ENCODE peak calls at places on chromosome 20, in nine cellular contexts. One of them, this sample, is unnamed.
A peak's percentile ranks its signal among the peaks of the same experiment; 100 is the strongest.

GRCh38 chr20:6169251-6169650 is 46.4 kb upstream of the FERMT1 start:
- DNase-seq in IMR-90: peak; percentile 12
- DNase-seq in K562: no peak
- DNase-seq in fibroblast of lung: peak; percentile 18
- DNase-seq in neural progenitor cell: no peak
- DNase-seq in endothelial cell of umbilical vein: no peak
- DNase-seq in HCT116: no peak
- DNase-seq in endodermal cell: no peak
- DNase-seq in mammary epithelial cell: peak; percentile 40
- DNase-seq in this sample: no peak

GRCh38 chr20:57567471-57568079 is 6.7 kb downstream of the PCK1 start:
- DNase-seq in IMR-90: no peak
- DNase-seq in neural progenitor cell: no peak
- DNase-seq in K562: no peak
- DNase-seq in mammary epithelial cell: no peak
- DNase-seq in fibroblast of lung: no peak
- DNase-seq in endothelial cell of umbilical vein: no peak
- DNase-seq in endodermal cell: no peak
- DNase-seq in HCT116: no peak
- DNase-seq in this sample: no peak

GRCh38 chr20:8309638-8310037 is 177.6 kb downstream of the PLCB1 start:
- DNase-seq in HCT116: no peak
- DNase-seq in endodermal cell: peak; percentile 76
- DNase-seq in K562: no peak
- DNase-seq in neural progenitor cell: peak; percentile 79
- DNase-seq in IMR-90: peak; percentile 15
- DNase-seq in mammary epithelial cell: no peak
- DNase-seq in endothelial cell of umbilical vein: no peak
- DNase-seq in fibroblast of lung: peak; percentile 53
- DNase-seq in this sample: no peak

GRCh38 chr20:56259948-56260347 is 11.4 kb downstream of the MC3R start:
- DNase-seq in K562: no peak
- DNase-seq in endothelial cell of umbilical vein: no peak
- DNase-seq in IMR-90: no peak
- DNase-seq in fibroblast of lung: no peak
- DNase-seq in endodermal cell: no peak
- DNase-seq in neural progenitor cell: no peak
- DNase-seq in mammary epithelial cell: peak; percentile 11
- DNase-seq in HCT116: no peak
- DNase-seq in this sample: no peak

GRCh38 chr20:16671753-16672152 is 58.1 kb upstream of the SNRPB2 start:
- DNase-seq in HCT116: no peak
- DNase-seq in K562: no peak
- DNase-seq in mammary epithelial cell: no peak
- DNase-seq in endothelial cell of umbilical vein: no peak
- DNase-seq in neural progenitor cell: no peak
- DNase-seq in endodermal cell: no peak
- DNase-seq in IMR-90: no peak
- DNase-seq in fibroblast of lung: no peak
- DNase-seq in this sample: no peak

GRCh38 chr20:36093025-36093803 is 61.3 kb upstream of the EPB41L1 start:
- DNase-seq in fibroblast of lung: peak; percentile 55
- DNase-seq in K562: peak; percentile 60
- DNase-seq in endothelial cell of umbilical vein: peak; percentile 24
- DNase-seq in HCT116: no peak
- DNase-seq in IMR-90: no peak
- DNase-seq in mammary epithelial cell: peak; percentile 44
- DNase-seq in neural progenitor cell: peak; percentile 41
- DNase-seq in endodermal cell: no peak
- DNase-seq in this sample: peak; percentile 94

GRCh38 chr20:3505148-3505547 is 34.3 kb downstream of the ATRN start:
- DNase-seq in endodermal cell: no peak
- DNase-seq in HCT116: no peak
- DNase-seq in neural progenitor cell: no peak
- DNase-seq in IMR-90: no peak
- DNase-seq in K562: no peak
- DNase-seq in endothelial cell of umbilical vein: no peak
- DNase-seq in mammary epithelial cell: no peak
- DNase-seq in fibroblast of lung: no peak
- DNase-seq in this sample: no peak

GRCh38 chr20:14838663-14839650 is 501.5 kb upstream of the FLRT3 start:
- DNase-seq in IMR-90: no peak
- DNase-seq in K562: no peak
- DNase-seq in fibroblast of lung: peak; percentile 6
- DNase-seq in endodermal cell: no peak
- DNase-seq in HCT116: no peak
- DNase-seq in neural progenitor cell: no peak
- DNase-seq in mammary epithelial cell: no peak
- DNase-seq in endothelial cell of umbilical vein: peak; percentile 52
- DNase-seq in this sample: no peak

GRCh38 chr20:5770987-5771318 is 20.8 kb downstream of the SHLD1 start:
- DNase-seq in mammary epithelial cell: peak; percentile 16
- DNase-seq in HCT116: no peak
- DNase-seq in endodermal cell: no peak
- DNase-seq in K562: no peak
- DNase-seq in neural progenitor cell: no peak
- DNase-seq in fibroblast of lung: no peak
- DNase-seq in endothelial cell of umbilical vein: no peak
- DNase-seq in IMR-90: no peak
- DNase-seq in this sample: no peak

GRCh38 chr20:33862709-33863403 is 51.7 kb downstream of the CHMP4B start:
- DNase-seq in K562: peak; percentile 88
- DNase-seq in endothelial cell of umbilical vein: peak; percentile 65
- DNase-seq in HCT116: no peak
- DNase-seq in fibroblast of lung: peak; percentile 70
- DNase-seq in IMR-90: peak; percentile 78
- DNase-seq in neural progenitor cell: peak; percentile 82
- DNase-seq in endodermal cell: peak; percentile 92
- DNase-seq in mammary epithelial cell: no peak
- DNase-seq in this sample: peak; percentile 75

GRCh38 chr20:24828992-24829648 is 119.9 kb upstream of the CST7 start:
- DNase-seq in neural progenitor cell: no peak
- DNase-seq in K562: no peak
- DNase-seq in endodermal cell: no peak
- DNase-seq in HCT116: no peak
- DNase-seq in fibroblast of lung: no peak
- DNase-seq in endothelial cell of umbilical vein: no peak
- DNase-seq in mammary epithelial cell: no peak
- DNase-seq in IMR-90: no peak
- DNase-seq in this sample: no peak

GRCh38 chr20:43755390-43755789 is 28.6 kb upstream of the GTSF1L start:
- DNase-seq in K562: no peak
- DNase-seq in endothelial cell of umbilical vein: no peak
- DNase-seq in neural progenitor cell: no peak
- DNase-seq in fibroblast of lung: peak; percentile 82
- DNase-seq in IMR-90: peak; percentile 84
- DNase-seq in endodermal cell: no peak
- DNase-seq in mammary epithelial cell: no peak
- DNase-seq in HCT116: no peak
- DNase-seq in this sample: no peak

GRCh38 chr20:57912227-57912582 is 202.4 kb upstream of the PMEPA1 start:
- DNase-seq in fibroblast of lung: no peak
- DNase-seq in mammary epithelial cell: no peak
- DNase-seq in endodermal cell: no peak
- DNase-seq in IMR-90: no peak
- DNase-seq in K562: no peak
- DNase-seq in HCT116: no peak
- DNase-seq in neural progenitor cell: no peak
- DNase-seq in endothelial cell of umbilical vein: no peak
- DNase-seq in this sample: no peak

GRCh38 chr20:40993794-40994540 is 34.7 kb upstream of the TOP1 start:
- DNase-seq in mammary epithelial cell: no peak
- DNase-seq in endothelial cell of umbilical vein: no peak
- DNase-seq in fibroblast of lung: no peak
- DNase-seq in endodermal cell: no peak
- DNase-seq in neural progenitor cell: no peak
- DNase-seq in HCT116: no peak
- DNase-seq in IMR-90: peak; percentile 57
- DNase-seq in K562: no peak
- DNase-seq in this sample: no peak

DNA sequence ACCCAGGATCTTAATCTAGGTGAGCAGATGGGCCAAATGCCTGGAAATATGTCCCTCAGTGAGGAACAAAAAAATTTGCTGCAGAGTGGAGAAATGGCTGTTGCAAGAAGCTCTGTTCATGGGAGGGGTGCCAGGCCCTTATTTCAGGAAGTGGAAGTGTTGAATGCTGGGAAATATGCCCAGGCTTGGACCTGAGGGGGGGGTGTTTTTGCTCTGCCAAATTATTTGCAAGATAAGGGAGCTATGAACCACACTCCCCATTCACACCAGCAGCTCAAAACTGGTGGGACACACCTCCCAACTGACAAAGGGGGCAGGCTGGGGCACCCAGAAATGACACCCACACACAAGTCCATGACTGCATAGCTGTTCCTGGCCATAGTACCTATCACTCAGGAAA is 8.7 kb downstream of the CST4 start:
- DNase-seq in IMR-90: no peak
- DNase-seq in mammary epithelial cell: no peak
- DNase-seq in HCT116: no peak
- DNase-seq in endothelial cell of umbilical vein: no peak
- DNase-seq in neural progenitor cell: no peak
- DNase-seq in K562: no peak
- DNase-seq in endodermal cell: no peak
- DNase-seq in fibroblast of lung: no peak
- DNase-seq in this sample: no peak
- TF ChIP-seq CTCF in IMR-90: no peak
- TF ChIP-seq CTCF in mammary epithelial cell: no peak
- TF ChIP-seq CTCF in HCT116: no peak
- TF ChIP-seq CTCF in endothelial cell of umbilical vein: no peak
- TF ChIP-seq CTCF in neural progenitor cell: no peak
- TF ChIP-seq CTCF in K562: no peak
- TF ChIP-seq CTCF in endodermal cell: no peak
- TF ChIP-seq CTCF in fibroblast of lung: no peak
- TF ChIP-seq CTCF in this sample: no peak

GRCh38 chr20:55232647-55233046 is 757.3 kb downstream of the DOK5 start:
- DNase-seq in neural progenitor cell: no peak
- DNase-seq in fibroblast of lung: no peak
- DNase-seq in mammary epithelial cell: no peak
- DNase-seq in IMR-90: no peak
- DNase-seq in HCT116: no peak
- DNase-seq in endodermal cell: no peak
- DNase-seq in endothelial cell of umbilical vein: no peak
- DNase-seq in K562: no peak
- DNase-seq in this sample: no peak
- H3K36me3 ChIP-seq in neural progenitor cell: no peaks in the 10 kb centered on the region
- H3K36me3 ChIP-seq in fibroblast of lung: no peaks in the 10 kb centered on the region
- H3K36me3 ChIP-seq in mammary epithelial cell: no peaks in the 10 kb centered on the region
- H3K36me3 ChIP-seq in IMR-90: no peaks in the 10 kb centered on the region
- H3K36me3 ChIP-seq in HCT116: no peaks in the 10 kb centered on the region
- H3K36me3 ChIP-seq in endodermal cell: no peaks in the 10 kb centered on the region
- H3K36me3 ChIP-seq in endothelial cell of umbilical vein: no peaks in the 10 kb centered on the region
- H3K36me3 ChIP-seq in K562: no peaks in the 10 kb centered on the region
- H3K36me3 ChIP-seq in this sample: no peaks in the 10 kb centered on the region

DNA sequence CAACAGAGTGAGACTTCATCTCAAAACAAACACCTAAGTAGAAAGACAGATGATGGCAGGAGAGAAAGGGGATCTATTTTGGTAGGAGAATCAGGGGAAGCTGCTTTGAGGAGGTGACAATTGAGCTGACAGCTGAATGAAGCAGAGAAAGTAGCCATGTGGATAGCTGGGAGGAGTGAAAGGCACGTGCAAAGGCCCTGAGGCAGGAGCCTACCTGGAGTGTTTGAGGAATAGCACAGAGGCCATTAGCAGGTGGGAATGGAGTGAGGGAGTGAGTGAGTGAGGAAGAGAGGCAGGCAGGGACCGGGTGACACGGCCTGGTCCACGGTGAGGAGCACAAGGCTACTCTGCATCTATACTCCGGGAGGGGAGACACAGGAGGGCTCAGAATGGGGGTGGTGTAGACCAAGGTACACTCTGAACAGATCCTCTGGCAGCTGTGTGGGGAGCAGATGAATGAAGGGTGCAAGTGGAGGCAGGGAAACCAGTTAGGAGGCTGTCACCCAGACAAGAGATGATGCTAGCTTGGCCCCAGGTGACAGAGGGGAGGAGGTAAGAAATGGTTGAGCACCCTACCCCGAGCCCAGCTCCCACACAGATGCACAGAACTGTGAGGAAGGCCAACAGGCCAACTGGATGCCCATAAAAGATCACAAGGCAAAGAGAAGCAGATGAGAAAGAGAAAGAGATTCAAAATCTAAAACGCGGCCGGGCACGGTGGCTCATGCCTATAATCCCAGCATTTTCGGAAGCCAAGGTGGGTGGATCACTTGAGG is 43.6 kb downstream of the NFATC2 start:
- DNase-seq in endodermal cell: peak; percentile 16
- DNase-seq in HCT116: no peak
- DNase-seq in K562: no peak
- DNase-seq in fibroblast of lung: no peak
- DNase-seq in neural progenitor cell: no peak
- DNase-seq in mammary epithelial cell: no peak
- DNase-seq in endothelial cell of umbilical vein: no peak
- DNase-seq in IMR-90: no peak
- DNase-seq in this sample: no peak
- H3K9ac ChIP-seq in endodermal cell: no peak overlapping the region
- H3K9ac ChIP-seq in HCT116: no peak overlapping the region
- H3K9ac ChIP-seq in K562: no peak overlapping the region
- H3K9ac ChIP-seq in fibroblast of lung: no peak overlapping the region
- H3K9ac ChIP-seq in neural progenitor cell: no peak overlapping the region
- H3K9ac ChIP-seq in mammary epithelial cell: no peak overlapping the region
- H3K9ac ChIP-seq in endothelial cell of umbilical vein: no peak overlapping the region
- H3K9ac ChIP-seq in IMR-90: no peak overlapping the region
- H3K9ac ChIP-seq in this sample: no peak overlapping the region

DNA sequence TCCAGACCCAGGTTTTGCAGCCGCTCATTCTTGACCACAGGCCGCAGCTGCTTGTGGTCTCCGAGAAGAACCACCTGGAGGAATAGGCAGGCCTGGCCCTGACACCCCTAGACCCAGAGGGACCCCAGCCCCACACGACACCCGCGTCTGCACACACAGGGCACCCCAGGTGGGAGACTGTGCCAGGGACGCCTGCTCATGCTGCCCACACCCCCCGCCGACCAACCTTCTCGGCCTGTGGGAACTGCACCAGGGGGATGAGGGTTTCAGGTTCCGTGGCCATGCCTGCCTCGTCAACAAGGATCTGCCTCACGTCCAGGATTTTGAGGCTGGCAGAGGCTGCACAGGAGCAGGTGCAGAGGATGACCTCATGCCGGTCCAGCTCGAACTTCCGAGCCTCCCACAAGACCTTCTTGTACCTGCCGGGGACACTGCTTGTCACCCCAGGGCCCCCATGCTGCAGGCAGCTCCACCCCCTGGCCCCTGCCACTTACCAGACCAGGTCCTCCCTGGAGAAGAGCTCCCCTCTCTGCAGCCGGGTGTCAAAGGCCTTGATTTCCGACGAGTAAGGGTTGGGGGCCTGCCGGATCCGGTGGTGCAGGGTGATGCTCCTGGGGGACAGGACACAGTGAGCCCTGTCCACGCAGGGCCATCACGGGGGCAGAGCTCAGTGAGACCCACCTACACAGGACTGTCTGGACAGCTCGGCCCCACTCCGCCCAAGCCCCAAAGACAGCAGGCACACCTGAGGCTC is 7.1 kb downstream of the FNDC11 start:
- DNase-seq in fibroblast of lung: no peak
- DNase-seq in K562: no peak
- DNase-seq in neural progenitor cell: no peak
- DNase-seq in HCT116: no peak
- DNase-seq in IMR-90: no peak
- DNase-seq in mammary epithelial cell: no peak
- DNase-seq in endodermal cell: no peak
- DNase-seq in endothelial cell of umbilical vein: no peak
- DNase-seq in this sample: no peak
- TF ChIP-seq CTCF in fibroblast of lung: no peak
- TF ChIP-seq CTCF in K562: no peak
- TF ChIP-seq CTCF in neural progenitor cell: no peak
- TF ChIP-seq CTCF in HCT116: no peak
- TF ChIP-seq CTCF in IMR-90: no peak
- TF ChIP-seq CTCF in mammary epithelial cell: no peak
- TF ChIP-seq CTCF in endodermal cell: no peak
- TF ChIP-seq CTCF in endothelial cell of umbilical vein: no peak
- TF ChIP-seq CTCF in this sample: no peak

GRCh38 chr20:21340991-21341722 is 38.0 kb downstream of the XRN2 start:
- DNase-seq in K562: no peak
- DNase-seq in fibroblast of lung: no peak
- DNase-seq in endothelial cell of umbilical vein: no peak
- DNase-seq in neural progenitor cell: no peak
- DNase-seq in mammary epithelial cell: no peak
- DNase-seq in endodermal cell: no peak
- DNase-seq in HCT116: no peak
- DNase-seq in IMR-90: no peak
- DNase-seq in this sample: no peak
- H3K36me3 ChIP-seq in K562: peaks cover 78% of the 10 kb centered on the region
- H3K36me3 ChIP-seq in fibroblast of lung: peaks cover 8% of the 10 kb centered on the region
- H3K36me3 ChIP-seq in endothelial cell of umbilical vein: peaks cover 5% of the 10 kb centered on the region
- H3K36me3 ChIP-seq in neural progenitor cell: peaks cover 16% of the 10 kb centered on the region
- H3K36me3 ChIP-seq in mammary epithelial cell: peaks cover 31% of the 10 kb centered on the region
- H3K36me3 ChIP-seq in endodermal cell: peaks cover 92% of the 10 kb centered on the region
- H3K36me3 ChIP-seq in HCT116: peaks cover 23% of the 10 kb centered on the region
- H3K36me3 ChIP-seq in IMR-90: peaks cover 35% of the 10 kb centered on the region
- H3K36me3 ChIP-seq in this sample: peaks cover 30% of the 10 kb centered on the region

This sample was measured in kidney.